ENCODE peak calls at places on chromosomes 4 and X, in eight cellular contexts. W is HEK293T; F is Calu3; A is activated CD4-positive, alpha-beta T cell treated with anti-CD3 and anti-CD28 coated beads for 24 hours; X is BJ; C is PC-3; S is astrocyte of the spinal cord; H is C1 segment of cervical spinal cord. B is an unnamed sample.
A peak's percentile ranks its signal among the peaks of the same experiment; 100 is the strongest.

GRCh38 chr4:169802871-169803270 is 45.1 kb upstream of the HPF1 start:
- DNase-seq in H (no peak), C (no peak), S (no peak), A (no peak), F (no peak), W (no peak), X (no peak), B (no peak)

GRCh38 chr4:168291242-168291641 is 27.3 kb downstream of the DDX60 start:
- DNase-seq in A (no peak), W (no peak), C (no peak), S (no peak), F (no peak), X (no peak), H (no peak), B (no peak)

GRCh38 chrX:31656013-31656412 is 584.2 kb upstream of the FTHL17 start:
- DNase-seq in W (no peak), F (no peak), A (no peak), S (peak; percentile 30), X (peak; percentile 3), H (no peak), C (no peak), B (no peak)

GRCh38 chrX:2965965-2966364 is 36.8 kb upstream of the ARSD start:
- DNase-seq in H (no peak), W (no peak), X (no peak), S (no peak), A (no peak), C (no peak), F (no peak), B (no peak)

GRCh38 chr4:53168237-53168636 is 197.6 kb downstream of the SCFD2 start:
- DNase-seq in H (no peak), C (no peak), F (no peak), X (no peak), S (no peak), A (no peak), W (no peak), B (no peak)

GRCh38 chr4:142976482-142976881 is 130.4 kb upstream of the INPP4B start:
- DNase-seq in W (no peak), S (no peak), C (no peak), H (no peak), F (no peak), A (no peak), X (no peak), B (no peak)

GRCh38 chr4:76198411-76199237 is 15.0 kb downstream of the SCARB2 start:
- DNase-seq in S (peak; percentile 89), F (no peak), C (peak; percentile 46), W (peak; percentile 53), H (peak; percentile 51), X (peak; percentile 56), A (no peak), B (peak; percentile 91)

GRCh38 chr4:38747629-38748028 is 35.2 kb downstream of the TLR10 start:
- DNase-seq in F (no peak), W (no peak), C (no peak), A (no peak), S (no peak), X (no peak), H (no peak), B (no peak)

GRCh38 chr4:6011271-6011671 is 7.0 kb downstream of the C4orf50 start:
- DNase-seq in A (no peak), F (no peak), S (no peak), C (no peak), X (no peak), W (no peak), H (no peak), B (no peak)

GRCh38 chr4:52870225-52870624 is 8.1 kb downstream of the RASL11B start:
- DNase-seq in C (no peak), F (no peak), X (no peak), H (no peak), W (no peak), S (no peak), A (no peak), B (no peak)

GRCh38 chrX:119218198-119218597 is 17.9 kb upstream of the PGRMC1 start:
- DNase-seq in C (peak; percentile 60), W (peak; percentile 41), A (no peak), S (no peak), H (no peak), X (no peak), F (no peak), B (peak; percentile 58)

GRCh38 chr4:185839770-185840169 is 27.8 kb upstream of the SORBS2 start:
- DNase-seq in W (peak; percentile 16), C (no peak), H (no peak), A (no peak), X (no peak), S (peak; percentile 74), F (no peak), B (no peak)

GRCh38 chrX:50115973-50116372 is 84.8 kb downstream of the AKAP4 start:
- DNase-seq in S (no peak), F (no peak), X (no peak), C (no peak), W (no peak), H (no peak), A (no peak), B (no peak)

GRCh38 chr4:146389561-146389960 is 132.2 kb downstream of the SLC10A7 start:
- DNase-seq in X (peak; percentile 54), H (no peak), W (no peak), C (no peak), S (no peak), F (no peak), A (no peak), B (no peak)

GRCh38 chr4:172962564-172963353 is 205.9 kb upstream of the GALNT7 start:
- DNase-seq in H (no peak), A (no peak), F (no peak), X (peak; percentile 93), C (peak; percentile 93), W (peak; percentile 46), S (peak; percentile 93), B (peak; percentile 55)

GRCh38 chr4:40525811-40526598 is 103.7 kb downstream of the RBM47 start:
- DNase-seq in F (no peak), W (no peak), X (peak; percentile 39), H (no peak), S (peak; percentile 82), C (peak; percentile 72), A (no peak), B (no peak)

GRCh38 chrX:136417806-136418205 is 69.9 kb upstream of the BRS3 start:
- DNase-seq in W (no peak), C (no peak), X (no peak), H (no peak), F (no peak), S (no peak), A (no peak), B (no peak)

GRCh38 chr4:10075953-10076391 is 40.6 kb downstream of the WDR1 start:
- DNase-seq in A (no peak), S (no peak), F (no peak), W (no peak), H (no peak), X (no peak), C (no peak), B (no peak)

GRCh38 chr4:134756456-134756855 is 554.9 kb upstream of the PABPC4L start:
- DNase-seq in W (no peak), H (no peak), S (no peak), F (no peak), C (no peak), A (no peak), X (no peak), B (no peak)

GRCh38 chr4:85482000-85482738 is 7.2 kb downstream of the ARHGAP24 start:
- DNase-seq in X (no peak), S (no peak), F (no peak), A (no peak), H (no peak), W (no peak), C (no peak), B (no peak)

B was measured in SJCRH30.